ENCODE peak calls at places on chromosomes 1 and 21, in five cellular contexts. Q, Z, N, W and S are unnamed samples.

GRCh38 chr1:11478571-11479374 is at the start of gene DISP3:
- DNase-seq in N (peak; percentile 24), Q (peak; percentile 7), W (peak; percentile 86), Z (peak; percentile 50), S (peak; percentile 83)

GRCh38 chr1:94067196-94067595 is 53.8 kb downstream of the ABCA4 start:
- DNase-seq in W (no peak), Z (no peak), N (no peak), Q (no peak), S (no peak)

GRCh38 chr1:169680377-169681019 is 30.9 kb downstream of the SELL start:
- DNase-seq in Z (no peak), Q (no peak), N (no peak), W (peak; percentile 77), S (no peak)

GRCh38 chr1:28437924-28438699 is 67.7 kb upstream of the RCC1 start:
- DNase-seq in Z (peak; percentile 98), Q (peak; percentile 95), W (no peak), N (no peak), S (peak; percentile 90)

GRCh38 chr1:213568929-213569815 is 418.6 kb upstream of the PROX1 start:
- DNase-seq in W (no peak), Q (no peak), N (no peak), Z (no peak), S (peak; percentile 83)

GRCh38 chr1:167095368-167095767 is 1.5 kb downstream of the STYXL2 start:
- DNase-seq in Z (peak; percentile 97), N (no peak), W (no peak), Q (peak; percentile 28), S (no peak)

GRCh38 chr1:97078847-97079246 is 357.3 kb downstream of the PTBP2 start:
- DNase-seq in W (no peak), Z (no peak), Q (no peak), N (no peak), S (no peak)

GRCh38 chr1:112133487-112133886 is 144.0 kb upstream of the KCND3 start:
- DNase-seq in W (no peak), Q (no peak), Z (no peak), N (no peak), S (no peak)

GRCh38 chr21:46477765-46478164 is 19.1 kb downstream of the DIP2A start:
- DNase-seq in W (no peak), N (no peak), Z (peak; percentile 83), Q (no peak), S (no peak)

GRCh38 chr1:31208361-31208945 is 31.2 kb downstream of the NKAIN1 start:
- DNase-seq in W (no peak), Z (no peak), Q (no peak), N (no peak), S (no peak)

GRCh38 chr1:996851-997727 is 2.8 kb downstream of the HES4 start:
- DNase-seq in Z (no peak), N (no peak), Q (no peak), W (no peak), S (no peak)

GRCh38 chr1:228900993-228901392 is 165.7 kb downstream of the RHOU start:
- DNase-seq in Q (no peak), W (no peak), Z (no peak), N (no peak), S (no peak)

GRCh38 chr1:240621249-240621648 is 9.3 kb upstream of the GREM2 start:
- DNase-seq in Q (no peak), W (no peak), Z (no peak), N (no peak), S (no peak)

GRCh38 chr1:237983507-237983906 is 92.8 kb upstream of the ZP4 start:
- DNase-seq in N (no peak), W (no peak), Z (no peak), Q (no peak), S (no peak)

GRCh38 chr1:225691861-225692516 is 39.1 kb upstream of the ENAH start:
- DNase-seq in Q (no peak), W (no peak), Z (peak; percentile 22), N (no peak), S (peak; percentile 17)

GRCh38 chr1:78126506-78126905 is 80.7 kb downstream of the GIPC2 start:
- DNase-seq in N (no peak), W (no peak), Q (no peak), Z (no peak), S (no peak)